ENCODE peak calls at places on chromosomes 3 and 15, in eight cellular contexts. One of them, this sample, is unnamed.

GRCh38 chr15:73838795-73839565 is 34.4 kb upstream of the TBC1D21 start:
- DNase-seq in C1 segment of cervical spinal cord: peak
- DNase-seq in GF-D8: no peak
- DNase-seq in HEK293T: no peak
- DNase-seq in T-cell: no peak
- DNase-seq in ELF-1: no peak
- DNase-seq in RCC 7860: no peak
- DNase-seq in dermis blood vessel endothelial cell: no peak
- DNase-seq in this sample: peak

GRCh38 chr3:133890972-133891644 is 4.6 kb downstream of the RAB6B start:
- DNase-seq in RCC 7860: no peak
- DNase-seq in dermis blood vessel endothelial cell: no peak
- DNase-seq in T-cell: no peak
- DNase-seq in C1 segment of cervical spinal cord: no peak
- DNase-seq in HEK293T: peak
- DNase-seq in GF-D8: no peak
- DNase-seq in ELF-1: no peak
- DNase-seq in this sample: no peak

GRCh38 chr3:168029705-168030104 is 66.0 kb downstream of the GOLIM4 start:
- DNase-seq in GF-D8: no peak
- DNase-seq in dermis blood vessel endothelial cell: no peak
- DNase-seq in ELF-1: peak
- DNase-seq in RCC 7860: no peak
- DNase-seq in T-cell: no peak
- DNase-seq in C1 segment of cervical spinal cord: no peak
- DNase-seq in HEK293T: no peak
- DNase-seq in this sample: no peak

GRCh38 chr3:25037049-25037547 is 391.0 kb upstream of the RARB start:
- DNase-seq in C1 segment of cervical spinal cord: no peak
- DNase-seq in GF-D8: no peak
- DNase-seq in HEK293T: no peak
- DNase-seq in ELF-1: no peak
- DNase-seq in RCC 7860: no peak
- DNase-seq in T-cell: no peak
- DNase-seq in dermis blood vessel endothelial cell: no peak
- DNase-seq in this sample: no peak

GRCh38 chr15:31037731-31038477 is 46.5 kb upstream of the MTMR10 start:
- DNase-seq in HEK293T: no peak
- DNase-seq in ELF-1: no peak
- DNase-seq in dermis blood vessel endothelial cell: no peak
- DNase-seq in RCC 7860: no peak
- DNase-seq in GF-D8: no peak
- DNase-seq in T-cell: no peak
- DNase-seq in C1 segment of cervical spinal cord: no peak
- DNase-seq in this sample: no peak

GRCh38 chr15:59282515-59283337 is 76.1 kb downstream of the LDHAL6B start:
- DNase-seq in HEK293T: no peak
- DNase-seq in T-cell: no peak
- DNase-seq in C1 segment of cervical spinal cord: no peak
- DNase-seq in RCC 7860: peak
- DNase-seq in dermis blood vessel endothelial cell: no peak
- DNase-seq in GF-D8: no peak
- DNase-seq in ELF-1: no peak
- DNase-seq in this sample: no peak

GRCh38 chr15:50145451-50145872 is 26.4 kb upstream of the ATP8B4 start:
- DNase-seq in ELF-1: peak
- DNase-seq in C1 segment of cervical spinal cord: no peak
- DNase-seq in T-cell: no peak
- DNase-seq in HEK293T: peak
- DNase-seq in RCC 7860: peak
- DNase-seq in GF-D8: no peak
- DNase-seq in dermis blood vessel endothelial cell: peak
- DNase-seq in this sample: peak

GRCh38 chr15:52054381-52054780 is 35.4 kb downstream of the MAPK6 start:
- DNase-seq in ELF-1: no peak
- DNase-seq in dermis blood vessel endothelial cell: no peak
- DNase-seq in HEK293T: no peak
- DNase-seq in RCC 7860: peak
- DNase-seq in C1 segment of cervical spinal cord: no peak
- DNase-seq in T-cell: no peak
- DNase-seq in GF-D8: no peak
- DNase-seq in this sample: no peak

GRCh38 chr3:157152930-157153329 is 7.0 kb downstream of the CCNL1 start:
- DNase-seq in RCC 7860: no peak
- DNase-seq in HEK293T: no peak
- DNase-seq in T-cell: no peak
- DNase-seq in C1 segment of cervical spinal cord: no peak
- DNase-seq in dermis blood vessel endothelial cell: no peak
- DNase-seq in ELF-1: no peak
- DNase-seq in GF-D8: no peak
- DNase-seq in this sample: no peak

GRCh38 chr15:80549712-80550111 is 145.4 kb upstream of the ABHD17C start:
- DNase-seq in GF-D8: no peak
- DNase-seq in RCC 7860: no peak
- DNase-seq in T-cell: no peak
- DNase-seq in HEK293T: no peak
- DNase-seq in C1 segment of cervical spinal cord: no peak
- DNase-seq in dermis blood vessel endothelial cell: no peak
- DNase-seq in ELF-1: no peak
- DNase-seq in this sample: no peak

GRCh38 chr3:71585891-71586809 is 2.6 kb upstream of the FOXP1 start:
- DNase-seq in T-cell: no peak
- DNase-seq in RCC 7860: no peak
- DNase-seq in HEK293T: no peak
- DNase-seq in C1 segment of cervical spinal cord: no peak
- DNase-seq in ELF-1: no peak
- DNase-seq in GF-D8: peak
- DNase-seq in dermis blood vessel endothelial cell: peak
- DNase-seq in this sample: peak

GRCh38 chr3:24591661-24592555 is 97.3 kb upstream of the THRB start:
- DNase-seq in GF-D8: no peak
- DNase-seq in HEK293T: no peak
- DNase-seq in RCC 7860: peak
- DNase-seq in ELF-1: no peak
- DNase-seq in C1 segment of cervical spinal cord: no peak
- DNase-seq in T-cell: no peak
- DNase-seq in dermis blood vessel endothelial cell: no peak
- DNase-seq in this sample: no peak

GRCh38 chr3:138879541-138880380 is 45.0 kb upstream of the PIK3CB start:
- DNase-seq in RCC 7860: no peak
- DNase-seq in ELF-1: peak
- DNase-seq in C1 segment of cervical spinal cord: no peak
- DNase-seq in dermis blood vessel endothelial cell: no peak
- DNase-seq in T-cell: no peak
- DNase-seq in GF-D8: no peak
- DNase-seq in HEK293T: no peak
- DNase-seq in this sample: no peak

GRCh38 chr15:84023636-84024035 is 211.9 kb upstream of the GOLGA6L4 start:
- DNase-seq in GF-D8: no peak
- DNase-seq in dermis blood vessel endothelial cell: peak
- DNase-seq in RCC 7860: peak
- DNase-seq in ELF-1: no peak
- DNase-seq in C1 segment of cervical spinal cord: no peak
- DNase-seq in HEK293T: peak
- DNase-seq in T-cell: no peak
- DNase-seq in this sample: no peak

GRCh38 chr15:82875411-82876003 is 66.1 kb downstream of the WHAMM start:
- DNase-seq in dermis blood vessel endothelial cell: no peak
- DNase-seq in ELF-1: no peak
- DNase-seq in GF-D8: no peak
- DNase-seq in RCC 7860: peak
- DNase-seq in C1 segment of cervical spinal cord: no peak
- DNase-seq in HEK293T: no peak
- DNase-seq in T-cell: no peak
- DNase-seq in this sample: no peak

GRCh38 chr15:99187886-99188285 is 61.5 kb downstream of the TTC23 start:
- DNase-seq in C1 segment of cervical spinal cord: no peak
- DNase-seq in GF-D8: no peak
- DNase-seq in dermis blood vessel endothelial cell: no peak
- DNase-seq in HEK293T: no peak
- DNase-seq in T-cell: no peak
- DNase-seq in RCC 7860: no peak
- DNase-seq in ELF-1: no peak
- DNase-seq in this sample: no peak

GRCh38 chr3:79928687-79929408 is 161.1 kb upstream of the ROBO1 start:
- DNase-seq in dermis blood vessel endothelial cell: no peak
- DNase-seq in RCC 7860: no peak
- DNase-seq in T-cell: no peak
- DNase-seq in HEK293T: no peak
- DNase-seq in ELF-1: no peak
- DNase-seq in GF-D8: no peak
- DNase-seq in C1 segment of cervical spinal cord: no peak
- DNase-seq in this sample: no peak

GRCh38 chr3:123409443-123410148 is 39.3 kb downstream of the ADCY5 start:
- DNase-seq in HEK293T: no peak
- DNase-seq in dermis blood vessel endothelial cell: no peak
- DNase-seq in C1 segment of cervical spinal cord: no peak
- DNase-seq in GF-D8: no peak
- DNase-seq in ELF-1: no peak
- DNase-seq in RCC 7860: peak
- DNase-seq in T-cell: no peak
- DNase-seq in this sample: no peak

GRCh38 chr3:186746008-186746407 is 28.8 kb downstream of the KNG1 start:
- DNase-seq in HEK293T: no peak
- DNase-seq in ELF-1: peak
- DNase-seq in GF-D8: peak
- DNase-seq in T-cell: no peak
- DNase-seq in C1 segment of cervical spinal cord: no peak
- DNase-seq in dermis blood vessel endothelial cell: peak
- DNase-seq in RCC 7860: peak
- DNase-seq in this sample: peak

GRCh38 chr3:55584716-55585368 is 97.7 kb upstream of the WNT5A start:
- DNase-seq in T-cell: no peak
- DNase-seq in ELF-1: peak
- DNase-seq in HEK293T: no peak
- DNase-seq in GF-D8: no peak
- DNase-seq in dermis blood vessel endothelial cell: no peak
- DNase-seq in C1 segment of cervical spinal cord: no peak
- DNase-seq in RCC 7860: no peak
- DNase-seq in this sample: no peak

GRCh38 chr3:122357828-122358617 is 25.0 kb downstream of the MIX23 start:
- DNase-seq in dermis blood vessel endothelial cell: no peak
- DNase-seq in T-cell: no peak
- DNase-seq in HEK293T: no peak
- DNase-seq in C1 segment of cervical spinal cord: no peak
- DNase-seq in GF-D8: peak
- DNase-seq in RCC 7860: no peak
- DNase-seq in ELF-1: no peak
- DNase-seq in this sample: no peak

GRCh38 chr15:68113273-68113672 is 59.2 kb downstream of the PIAS1 start:
- DNase-seq in GF-D8: no peak
- DNase-seq in T-cell: no peak
- DNase-seq in C1 segment of cervical spinal cord: no peak
- DNase-seq in HEK293T: no peak
- DNase-seq in dermis blood vessel endothelial cell: no peak
- DNase-seq in RCC 7860: no peak
- DNase-seq in ELF-1: no peak
- DNase-seq in this sample: peak

GRCh38 chr3:16802382-16802781 is 82.4 kb upstream of the PLCL2 start:
- DNase-seq in RCC 7860: no peak
- DNase-seq in GF-D8: no peak
- DNase-seq in dermis blood vessel endothelial cell: no peak
- DNase-seq in ELF-1: no peak
- DNase-seq in T-cell: no peak
- DNase-seq in C1 segment of cervical spinal cord: no peak
- DNase-seq in HEK293T: no peak
- DNase-seq in this sample: no peak

GRCh38 chr3:50170689-50171088 is 15.6 kb downstream of the SEMA3F start:
- DNase-seq in T-cell: no peak
- DNase-seq in GF-D8: no peak
- DNase-seq in dermis blood vessel endothelial cell: peak
- DNase-seq in ELF-1: no peak
- DNase-seq in RCC 7860: peak
- DNase-seq in C1 segment of cervical spinal cord: no peak
- DNase-seq in HEK293T: no peak
- DNase-seq in this sample: peak

GRCh38 chr3:122383915-122384697 is at the start of gene FAM162A:
- DNase-seq in ELF-1: peak
- DNase-seq in dermis blood vessel endothelial cell: peak
- DNase-seq in GF-D8: peak
- DNase-seq in HEK293T: peak
- DNase-seq in RCC 7860: peak
- DNase-seq in T-cell: peak
- DNase-seq in C1 segment of cervical spinal cord: peak
- DNase-seq in this sample: peak

GRCh38 chr3:88113311-88114162 is 36.2 kb upstream of the C3orf38 start:
- DNase-seq in RCC 7860: peak
- DNase-seq in dermis blood vessel endothelial cell: peak
- DNase-seq in C1 segment of cervical spinal cord: peak
- DNase-seq in HEK293T: peak
- DNase-seq in T-cell: peak
- DNase-seq in GF-D8: peak
- DNase-seq in ELF-1: peak
- DNase-seq in this sample: peak

GRCh38 chr15:73560501-73561117 is 72.6 kb downstream of the NPTN start:
- DNase-seq in RCC 7860: peak
- DNase-seq in dermis blood vessel endothelial cell: peak
- DNase-seq in HEK293T: peak
- DNase-seq in ELF-1: no peak
- DNase-seq in GF-D8: peak
- DNase-seq in T-cell: no peak
- DNase-seq in C1 segment of cervical spinal cord: no peak
- DNase-seq in this sample: peak

This sample was measured in lung microvascular endothelial cell.